ENCODE peak calls at places on chromosomes 13 and 19, in nine cellular contexts. R is stimulated activated naive B cell treated with anti-CD40 and anti-IgM and Interleukin-4, amounts not matched to agents 10 μg/mL and 1 μg/mL and 100 μg/mL, for 72 hours; K is Peyer's patch; T is activated B cell treated with CpG ODN at 0.5 μM for 24 hours; U is pancreas; D is RWPE1; P is HT-29; C is AG20443; M is DMS153. I is an unnamed sample.

GRCh38 chr13:58991826-58992477 is 1171.8 kb downstream of the DIAPH3 start:
- DNase-seq in R (no peak), K (no peak), T (no peak), U (no peak), D (peak), P (no peak), C (no peak), M (no peak), I (no peak)

GRCh38 chr13:40564342-40564997 is 102.0 kb downstream of the FOXO1 start:
- DNase-seq in R (peak), K (no peak), T (no peak), U (no peak), D (no peak), P (no peak), C (no peak), M (no peak), I (no peak)

GRCh38 chr19:10486551-10486950 is 16.6 kb downstream of the KEAP1 start:
- DNase-seq in R (no peak), K (no peak), T (no peak), U (no peak), D (no peak), P (no peak), C (no peak), M (no peak), I (no peak)

GRCh38 chr13:97307882-97308624 is 85.9 kb downstream of the MBNL2 start:
- DNase-seq in R (no peak), K (no peak), T (no peak), U (no peak), D (peak), P (no peak), C (peak), M (no peak), I (no peak)

GRCh38 chr13:32472194-32472621 is 44.3 kb upstream of the N4BP2L1 start:
- DNase-seq in R (no peak), K (no peak), T (no peak), U (no peak), D (no peak), P (no peak), C (no peak), M (no peak), I (no peak)

GRCh38 chr13:44243198-44243852 is 130.3 kb upstream of the SERP2 start:
- DNase-seq in R (peak), K (peak), T (no peak), U (no peak), D (peak), P (peak), C (no peak), M (peak), I (no peak)

GRCh38 chr13:95237310-95237870 is 63.9 kb downstream of the ABCC4 start:
- DNase-seq in R (no peak), K (no peak), T (no peak), U (no peak), D (no peak), P (no peak), C (no peak), M (no peak), I (no peak)

GRCh38 chr13:46469064-46469463 is 82.0 kb upstream of the RUBCNL start:
- DNase-seq in R (no peak), K (no peak), T (no peak), U (no peak), D (no peak), P (no peak), C (peak), M (no peak), I (no peak)

GRCh38 chr19:37855098-37855497 is 51.3 kb downstream of the WDR87 start:
- DNase-seq in R (peak), K (peak), T (peak), U (peak), D (peak), P (no peak), C (peak), M (no peak), I (no peak)

GRCh38 chr19:45467115-45467455 is 711 bp upstream of the FOSB start:
- DNase-seq in R (no peak), K (no peak), T (no peak), U (no peak), D (no peak), P (peak), C (peak), M (no peak), I (no peak)

GRCh38 chr13:26867451-26868067 is 107.0 kb upstream of the GPR12 start:
- DNase-seq in R (no peak), K (no peak), T (no peak), U (no peak), D (peak), P (peak), C (peak), M (no peak), I (no peak)

GRCh38 chr19:31135841-31136240 is 213.4 kb downstream of the TSHZ3 start:
- DNase-seq in R (no peak), K (no peak), T (no peak), U (no peak), D (no peak), P (no peak), C (peak), M (no peak), I (no peak)